ENCODE peak calls at places on chromosomes 3 and 15, in seven cellular contexts. D is tibial nerve, E is mucosa of descending colon, T is psoas muscle, I is keratinocyte, B is stomach, A is ovary. N is an unnamed sample. For H3K4me1, the result is how much of the 10 kb centered on the place peaks cover.

GRCh38 chr3:112302061-112302830 is 8.2 kb upstream of the SLC9C1 start:
- DNase-seq in D (no peak), E (no peak), T (no peak), I (no peak), B (no peak), A (no peak), N (no peak)

GRCh38 chr3:27574438-27574795 is 90.2 kb upstream of the SLC4A7 start:
- DNase-seq in D (no peak), E (peak), T (no peak), I (no peak), B (no peak), A (no peak), N (no peak)

GRCh38 chr3:175059788-175060187 is 200.7 kb downstream of the NAALADL2 start:
- DNase-seq in D (no peak), E (no peak), T (no peak), I (no peak), B (no peak), A (no peak), N (no peak)

GRCh38 chr3:99562990-99563607 is 75.3 kb upstream of the COL8A1 start:
- DNase-seq in D (no peak), E (no peak), T (no peak), I (no peak), B (no peak), A (no peak), N (no peak)

GRCh38 chr3:194082596-194083220 is 53.2 kb upstream of the HES1 start:
- DNase-seq in D (no peak), E (no peak), T (peak), I (no peak), B (no peak), A (no peak), N (no peak)

GRCh38 chr3:14461748-14462324 is 59.4 kb downstream of the SLC6A6 start:
- DNase-seq in D (no peak), E (peak), T (no peak), I (no peak), B (peak), A (no peak), N (no peak)

GRCh38 chr3:187610926-187611545 is 59.2 kb downstream of the SST start:
- DNase-seq in D (no peak), E (peak), T (no peak), I (no peak), B (no peak), A (no peak), N (no peak)

GRCh38 chr3:65751123-65751700 is 287.5 kb downstream of the MAGI1 start:
- DNase-seq in D (peak), E (peak), T (peak), I (no peak), B (peak), A (peak), N (no peak)

GRCh38 chr15:38263996-38264395 is 11.4 kb downstream of the SPRED1 start:
- DNase-seq in D (no peak), E (no peak), T (no peak), I (no peak), B (no peak), A (no peak), N (no peak)

GRCh38 chr15:82177291-82178010 is 85.1 kb downstream of the EFL1 start:
- DNase-seq in D (no peak), E (no peak), T (no peak), I (no peak), B (no peak), A (no peak), N (no peak)

GRCh38 chr3:106376016-106376415 is 507.2 kb upstream of the CBLB start:
- DNase-seq in D (no peak), E (no peak), T (no peak), I (no peak), B (no peak), A (no peak), N (no peak)

GRCh38 chr3:5019411-5020261 is 40.4 kb downstream of the BHLHE40 start:
- DNase-seq in D (no peak), E (peak), T (no peak), I (no peak), B (peak), A (no peak), N (peak)

GRCh38 chr3:156246939-156247725 is 126.8 kb downstream of the KCNAB1 start:
- DNase-seq in D (no peak), E (no peak), T (no peak), I (no peak), B (no peak), A (no peak), N (no peak)

GRCh38 chr15:101176625-101177024 is 75.2 kb downstream of the CHSY1 start:
- DNase-seq in D (no peak), E (no peak), T (no peak), I (no peak), B (no peak), A (no peak), N (no peak)

GRCh38 chr3:78846688-78847087 is 921.1 kb downstream of the ROBO1 start:
- DNase-seq in D (no peak), E (no peak), T (no peak), I (peak), B (no peak), A (no peak), N (no peak)

GRCh38 chr3:173531602-173532001 is 134.1 kb downstream of the NLGN1 start:
- DNase-seq in D (no peak), E (no peak), T (no peak), I (no peak), B (no peak), A (no peak), N (no peak)

GRCh38 chr3:29525254-29525881 is 244.5 kb downstream of the RBMS3 start:
- DNase-seq in D (peak), E (peak), T (peak), I (no peak), B (peak), A (peak), N (peak)

GRCh38 chr15:47466357-47466756 is 250.9 kb upstream of the SEMA6D start:
- DNase-seq in D (no peak), E (no peak), T (no peak), I (peak), B (no peak), A (no peak), N (no peak)

GRCh38 chr3:111303760-111304159 is 232.1 kb downstream of the NECTIN3 start:
- DNase-seq in D (no peak), E (no peak), T (no peak), I (no peak), B (no peak), A (no peak), N (no peak)

GRCh38 chr3:152314677-152315353 is 46.1 kb downstream of the MBNL1 start:
- DNase-seq in D (no peak), E (no peak), T (no peak), I (no peak), B (no peak), A (no peak), N (no peak)

GRCh38 chr3:82643948-82644347 is 882.5 kb upstream of the GBE1 start:
- DNase-seq in D (no peak), E (no peak), T (no peak), I (no peak), B (no peak), A (no peak), N (no peak)

GRCh38 chr3:10772230-10773161 is 43.5 kb upstream of the SLC6A11 start:
- DNase-seq in D (no peak), E (no peak), T (no peak), I (peak), B (no peak), A (no peak), N (no peak)

GRCh38 chr15:91630090-91630489 is 223.4 kb upstream of the SLCO3A1 start:
- DNase-seq in D (no peak), E (no peak), T (no peak), I (no peak), B (no peak), A (no peak), N (no peak)

GRCh38 chr3:197508051-197508451 is 47.7 kb downstream of the BDH1 start:
- DNase-seq in D (no peak), E (no peak), T (no peak), I (no peak), B (no peak), A (no peak), N (no peak)

GRCh38 chr3:110332591-110332990 is 739.0 kb upstream of the NECTIN3 start:
- DNase-seq in D (no peak), E (no peak), T (no peak), I (no peak), B (no peak), A (no peak), N (no peak)

GRCh38 chr15:42100021-42100800 is 5.8 kb upstream of the PLA2G4D start:
- DNase-seq in D (no peak), E (no peak), T (no peak), I (peak), B (peak), A (no peak), N (no peak)

GRCh38 chr15:68807249-68807648 is 13.4 kb downstream of the ANP32A start:
- DNase-seq in D (no peak), E (no peak), T (no peak), I (no peak), B (no peak), A (no peak), N (no peak)

GRCh38 chr15:68808091-68808490 is 12.6 kb downstream of the ANP32A start:
- DNase-seq in D (no peak), E (no peak), T (no peak), I (no peak), B (no peak), A (no peak), N (no peak)

GRCh38 chr15:68812069-68812468 is 8.6 kb downstream of the ANP32A start:
- DNase-seq in D (no peak), E (no peak), T (no peak), I (no peak), B (no peak), A (no peak), N (no peak)

GRCh38 chr15:68808770-68809169 is 11.9 kb downstream of the ANP32A start:
- DNase-seq in D (no peak), E (no peak), T (no peak), I (no peak), B (no peak), A (no peak), N (no peak)

DNA sequence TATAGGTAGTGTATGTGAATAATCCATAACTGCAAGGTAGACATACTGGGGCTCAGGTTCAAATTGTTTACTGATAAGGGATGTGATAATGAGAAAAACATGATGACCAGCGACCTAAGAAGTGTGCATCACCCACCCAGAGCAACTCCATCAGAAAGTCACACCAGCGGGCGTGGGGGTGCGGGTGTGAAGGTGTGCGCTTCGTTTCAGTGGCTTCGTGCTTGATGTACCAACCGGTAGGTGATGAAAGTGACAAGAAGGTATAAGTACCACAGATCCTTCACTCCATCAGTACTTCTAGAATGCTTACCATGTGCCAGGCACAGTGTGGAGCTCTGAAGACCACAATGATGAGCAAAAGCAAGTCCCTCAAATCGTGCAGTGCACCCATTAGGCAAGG is 11.2 kb downstream of the ANP32A start:
- DNase-seq in D (no peak), E (no peak), T (no peak), I (no peak), B (no peak), A (no peak), N (no peak)
- H3K4me1 ChIP-seq in D (under half), E (under half), T (half or more), I (under half), B (under half), A (under half), N (under half)

DNA sequence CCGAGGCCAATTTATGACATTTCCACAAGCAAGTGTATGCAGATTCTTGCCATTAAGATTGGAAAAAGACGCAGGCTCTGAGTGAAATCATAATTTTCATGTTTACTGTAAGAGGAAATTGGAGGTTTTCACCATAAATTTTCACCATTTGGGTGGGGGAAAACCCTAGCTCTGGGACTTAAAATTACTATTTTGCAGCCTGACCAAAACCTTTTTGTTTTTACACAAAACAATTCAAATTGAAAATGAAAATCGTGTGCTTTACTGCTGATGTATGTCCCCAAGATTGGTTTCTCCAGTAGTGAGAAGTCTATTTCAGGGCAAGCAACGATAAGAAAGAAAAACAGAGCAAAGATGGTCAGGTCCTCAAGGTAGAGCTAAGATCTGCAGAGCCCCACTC is 282.5 kb downstream of the FOXP1 start:
- DNase-seq in D (no peak), E (no peak), T (no peak), I (no peak), B (no peak), A (no peak), N (no peak)
- H3K4me1 ChIP-seq in D (under half), E (under half), T (under half), I (under half), B (under half), A (under half), N (under half)

DNA sequence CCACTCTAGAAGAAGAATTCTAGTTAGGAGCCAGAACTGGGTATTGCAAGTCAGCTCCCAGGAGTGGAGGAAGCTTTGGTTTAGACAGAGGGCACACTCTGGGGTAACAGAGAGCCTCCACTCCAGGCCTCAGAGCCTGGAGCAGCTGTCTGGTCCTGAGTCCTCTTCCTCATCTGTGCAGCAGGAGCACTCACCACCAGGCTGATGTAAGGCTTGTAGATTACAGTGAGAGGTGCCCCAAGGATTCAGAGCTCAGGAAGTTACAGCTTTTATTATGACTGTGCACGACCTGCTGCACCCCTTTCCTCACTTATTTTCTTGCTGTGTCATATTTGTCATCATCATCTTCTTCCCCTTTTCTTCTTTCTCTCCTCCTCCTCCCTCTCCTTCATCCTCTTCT is 210.4 kb downstream of the ATP10A start:
- DNase-seq in D (no peak), E (no peak), T (no peak), I (no peak), B (no peak), A (no peak), N (no peak)
- H3K4me1 ChIP-seq in D (under half), E (under half), T (under half), I (under half), B (under half), A (under half), N (under half)

GRCh38 chr15:70488941-70489848 is 274.2 kb downstream of the UACA start:
- DNase-seq in D (no peak), E (no peak), T (no peak), I (no peak), B (no peak), A (no peak), N (no peak)

GRCh38 chr15:70490838-70491155 is 272.6 kb downstream of the UACA start:
- DNase-seq in D (no peak), E (no peak), T (no peak), I (no peak), B (no peak), A (no peak), N (no peak)

GRCh38 chr15:70491183-70491621 is 272.2 kb downstream of the UACA start:
- DNase-seq in D (no peak), E (no peak), T (no peak), I (no peak), B (no peak), A (no peak), N (no peak)

GRCh38 chr15:70491641-70492040 is 271.7 kb downstream of the UACA start:
- DNase-seq in D (no peak), E (no peak), T (no peak), I (no peak), B (no peak), A (no peak), N (no peak)

DNA sequence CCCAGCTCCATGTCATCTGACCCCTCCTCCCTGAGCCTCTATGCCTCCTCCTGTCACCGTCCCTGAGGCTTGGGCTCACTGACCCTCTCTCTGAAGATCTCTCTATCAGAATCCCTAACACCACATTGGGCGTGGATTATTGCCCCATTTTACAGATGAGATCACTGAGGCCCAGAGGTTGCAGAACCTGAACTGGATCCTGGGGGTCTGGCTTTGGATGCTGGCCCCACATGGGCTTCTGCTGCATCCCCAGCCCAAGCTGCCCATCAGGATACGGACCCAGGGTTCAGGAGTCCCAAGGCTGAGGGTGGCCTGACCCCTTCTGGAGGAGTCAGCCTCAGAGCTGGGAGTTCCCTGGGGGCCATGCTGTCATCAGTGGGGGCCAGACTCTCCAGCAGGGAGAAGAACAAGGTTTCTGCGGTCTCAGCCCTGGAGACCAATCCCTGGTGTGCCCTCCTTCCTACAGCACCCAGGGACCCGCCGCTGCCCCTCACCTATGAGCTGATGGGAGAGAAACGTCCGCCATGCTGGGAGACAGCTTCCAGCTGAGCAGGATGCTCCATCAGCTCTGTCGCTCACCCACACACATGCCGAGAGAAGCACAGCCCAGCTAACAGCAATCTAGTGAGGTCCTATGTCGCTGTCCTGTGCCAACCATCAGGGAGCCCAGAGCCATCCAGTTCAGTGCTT is 273.1 kb downstream of the UACA start:
- DNase-seq in D (no peak), E (no peak), T (no peak), I (no peak), B (no peak), A (no peak), N (no peak)
- H3K4me1 ChIP-seq in D (under half), E (under half), T (under half), I (under half), B (under half), A (under half), N (under half)

GRCh38 chr15:67103021-67103420 is 37.6 kb downstream of the SMAD3 start:
- DNase-seq in D (no peak), E (no peak), T (no peak), I (no peak), B (no peak), A (no peak), N (no peak)

GRCh38 chr15:67101981-67102929 is 36.9 kb downstream of the SMAD3 start:
- DNase-seq in D (no peak), E (no peak), T (no peak), I (no peak), B (no peak), A (no peak), N (no peak)

GRCh38 chr15:67098768-67099282 is 33.4 kb downstream of the SMAD3 start:
- DNase-seq in D (no peak), E (no peak), T (no peak), I (no peak), B (no peak), A (no peak), N (no peak)

GRCh38 chr15:67100124-67100791 is 34.9 kb downstream of the SMAD3 start:
- DNase-seq in D (no peak), E (no peak), T (no peak), I (no peak), B (no peak), A (no peak), N (no peak)

GRCh38 chr15:67100808-67101581 is 35.6 kb downstream of the SMAD3 start:
- DNase-seq in D (no peak), E (no peak), T (no peak), I (no peak), B (no peak), A (no peak), N (no peak)
- H3K4me1 ChIP-seq in D (under half), E (under half), T (half or more), I (half or more), B (half or more), A (under half), N (under half)